ENCODE peak calls at places on chromosomes 12 and 14, in eight cellular contexts. S is esophagus muscularis mucosa, B is endothelial cell of umbilical vein, X is HL-60, Q is GM12891, T is HCT116, A is stomach, C is transverse colon. J is an unnamed sample.

GRCh38 chr12:106954462-106955376 is 988 bp upstream of the TMEM263 start:
- DNase-seq in C (peak; percentile 24), Q (no peak), T (no peak), A (no peak), X (no peak), S (no peak), B (peak; percentile 66), J (no peak)

GRCh38 chr14:45252356-45253069 is 489 bp downstream of the MIS18BP1 start:
- DNase-seq in S (no peak), B (peak; percentile 42), C (no peak), Q (no peak), T (no peak), A (no peak), X (peak; percentile 32), J (no peak)

GRCh38 chr12:74646831-74647230 is 109.2 kb downstream of the ATXN7L3B start:
- DNase-seq in X (no peak), S (no peak), T (peak; percentile 37), A (no peak), C (no peak), Q (no peak), B (no peak), J (no peak)

GRCh38 chr12:575948-576612 is 87.2 kb downstream of the NINJ2 start:
- DNase-seq in A (peak; percentile 82), Q (peak; percentile 96), B (peak; percentile 56), T (peak; percentile 41), S (no peak), C (peak; percentile 84), X (peak; percentile 73), J (no peak)

GRCh38 chr12:1907652-1908611 is 10.5 kb downstream of the CACNA2D4 start:
- DNase-seq in T (no peak), A (peak; percentile 26), Q (no peak), X (no peak), B (peak; percentile 6), S (peak; percentile 78), C (peak; percentile 49), J (no peak)

GRCh38 chr12:70756118-70756517 is 118.9 kb upstream of the PTPRB start:
- DNase-seq in T (no peak), Q (no peak), X (no peak), C (no peak), S (no peak), A (no peak), B (peak; percentile 10), J (no peak)

GRCh38 chr14:55052259-55052930 is 948 bp downstream of the MAPK1IP1L start:
- DNase-seq in Q (no peak), A (no peak), X (no peak), C (no peak), T (no peak), S (no peak), B (no peak), J (no peak)

GRCh38 chr12:1809606-1810140 is 10.7 kb upstream of the LRTM2 start:
- DNase-seq in C (no peak), T (no peak), Q (no peak), X (no peak), A (no peak), S (no peak), B (no peak), J (no peak)

GRCh38 chr14:95227279-95227860 is 70.0 kb upstream of the DICER1 start:
- DNase-seq in B (peak; percentile 69), C (no peak), Q (no peak), S (no peak), X (no peak), A (peak; percentile 57), T (no peak), J (no peak)

GRCh38 chr12:119114294-119114693 is 64.4 kb upstream of the HSPB8 start:
- DNase-seq in S (no peak), Q (no peak), C (no peak), A (no peak), B (no peak), X (no peak), T (no peak), J (no peak)

GRCh38 chr12:8697120-8697475 is 693 bp upstream of the RIMKLB start:
- DNase-seq in Q (no peak), A (no peak), C (no peak), B (peak; percentile 62), T (no peak), X (no peak), S (no peak), J (no peak)

GRCh38 chr12:54993181-54993835 is 8.7 kb upstream of the TESPA1 start:
- DNase-seq in T (peak; percentile 74), C (peak; percentile 36), S (peak; percentile 82), A (peak; percentile 42), Q (no peak), B (peak; percentile 72), X (peak; percentile 44), J (no peak)

GRCh38 chr14:30482270-30482669 is 76.7 kb upstream of the G2E3 start:
- DNase-seq in C (no peak), A (no peak), B (no peak), S (no peak), T (no peak), X (no peak), Q (no peak), J (no peak)

GRCh38 chr12:70227911-70228310 is 15.3 kb upstream of the CNOT2 start:
- DNase-seq in X (no peak), S (no peak), C (no peak), B (no peak), Q (no peak), T (no peak), A (no peak), J (no peak)

GRCh38 chr14:74881425-74882102 is at the start of gene DLST:
- DNase-seq in S (peak; percentile 95), X (peak; percentile 70), A (peak; percentile 87), Q (peak; percentile 91), B (peak; percentile 87), C (peak; percentile 91), T (peak; percentile 71), J (no peak)
- TF ChIP-seq POLR2AphosphoS5 in S (peak; percentile 93), X (peak; percentile 61), A (peak; percentile 96), Q (peak; percentile 92), B (peak; percentile 98), C (peak; percentile 94), T (peak; percentile 96), J (peak; percentile 93)

DNA sequence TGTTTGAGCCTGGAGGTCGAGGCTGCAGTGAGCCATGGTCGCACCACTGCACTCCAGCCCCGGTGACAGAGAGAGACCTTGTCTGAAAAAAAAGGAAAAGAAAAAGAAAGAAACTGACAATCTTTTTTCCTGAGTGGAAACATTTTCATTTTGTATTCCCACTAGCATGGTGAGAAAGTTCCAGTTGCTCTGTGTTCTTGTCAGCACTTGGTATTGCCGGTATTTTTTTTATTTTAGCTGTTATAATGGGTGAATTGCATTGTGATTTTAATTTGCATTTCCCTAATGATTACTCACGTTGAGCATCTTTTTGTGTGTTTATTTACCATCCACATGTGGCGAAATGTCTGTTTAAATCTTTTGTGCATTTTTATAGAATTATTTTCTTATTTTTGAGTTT is 25.6 kb downstream of the GLT8D2 start:
- DNase-seq in X (no peak), A (no peak), C (no peak), T (no peak), S (no peak), B (no peak), Q (no peak), J (no peak)
- TF ChIP-seq POLR2AphosphoS5 in X (no peak), A (no peak), C (no peak), T (no peak), S (no peak), B (no peak), Q (no peak), J (no peak)

GRCh38 chr12:110104188-110104969 is 19.8 kb upstream of the IFT81 start:
- DNase-seq in C (no peak), B (no peak), A (no peak), Q (no peak), S (no peak), T (no peak), X (no peak), J (no peak)
- TF ChIP-seq POLR2AphosphoS5 in C (peak; percentile 62), B (no peak), A (peak; percentile 70), Q (no peak), S (peak; percentile 35), T (no peak), X (no peak), J (peak; percentile 14)

DNA sequence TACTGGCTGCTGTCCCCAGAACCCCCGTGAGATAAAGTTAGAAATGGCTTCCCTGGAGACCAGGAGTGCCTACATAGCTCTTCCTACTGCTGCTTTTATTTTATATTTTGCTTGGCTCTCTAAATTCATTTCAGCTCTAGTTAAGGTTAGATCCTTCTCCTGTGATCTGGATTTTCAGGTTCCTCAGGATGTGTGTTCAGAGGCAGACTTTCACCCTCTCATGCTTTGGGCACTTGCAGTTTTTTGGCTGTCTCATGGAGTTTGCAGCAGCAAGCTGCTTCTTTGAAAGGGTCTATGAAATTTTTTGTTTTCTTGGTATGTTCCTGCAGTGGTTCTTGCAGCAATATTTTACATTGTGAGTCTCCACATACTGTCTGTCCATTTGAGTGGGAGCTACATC is 93.3 kb downstream of the ATP23 start:
- DNase-seq in T (no peak), Q (no peak), X (no peak), B (no peak), C (no peak), A (no peak), S (no peak), J (no peak)
- TF ChIP-seq POLR2AphosphoS5 in T (no peak), Q (no peak), X (no peak), B (no peak), C (no peak), A (no peak), S (no peak), J (no peak)

DNA sequence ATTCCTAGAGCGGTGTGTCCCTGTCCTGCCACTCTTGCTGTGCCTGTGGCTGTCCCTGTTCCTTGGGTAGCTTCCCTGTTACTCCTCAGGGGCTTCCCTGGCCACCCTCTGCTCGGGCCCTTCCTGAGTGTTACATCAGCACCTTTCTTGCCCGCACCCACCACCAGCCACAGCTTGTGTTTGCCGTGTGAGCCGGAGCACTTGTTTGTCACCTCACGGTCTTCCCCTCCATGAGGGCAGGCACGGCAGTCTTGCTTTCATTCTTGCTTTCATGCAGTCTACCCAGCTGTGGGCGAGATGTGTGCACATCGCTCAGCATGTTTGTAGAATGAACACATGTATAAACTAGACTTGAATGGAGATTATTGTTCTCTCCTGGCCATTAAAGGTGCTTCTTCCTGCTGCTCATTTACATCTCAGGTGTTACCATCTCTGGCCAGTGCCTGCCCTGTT is 42.0 kb downstream of the TRAF3 start:
- DNase-seq in S (no peak), C (peak; percentile 72), Q (no peak), A (peak; percentile 49), X (no peak), B (no peak), T (no peak), J (no peak)
- TF ChIP-seq POLR2AphosphoS5 in S (no peak), C (peak; percentile 34), Q (no peak), A (no peak), X (no peak), B (no peak), T (no peak), J (no peak)

DNA sequence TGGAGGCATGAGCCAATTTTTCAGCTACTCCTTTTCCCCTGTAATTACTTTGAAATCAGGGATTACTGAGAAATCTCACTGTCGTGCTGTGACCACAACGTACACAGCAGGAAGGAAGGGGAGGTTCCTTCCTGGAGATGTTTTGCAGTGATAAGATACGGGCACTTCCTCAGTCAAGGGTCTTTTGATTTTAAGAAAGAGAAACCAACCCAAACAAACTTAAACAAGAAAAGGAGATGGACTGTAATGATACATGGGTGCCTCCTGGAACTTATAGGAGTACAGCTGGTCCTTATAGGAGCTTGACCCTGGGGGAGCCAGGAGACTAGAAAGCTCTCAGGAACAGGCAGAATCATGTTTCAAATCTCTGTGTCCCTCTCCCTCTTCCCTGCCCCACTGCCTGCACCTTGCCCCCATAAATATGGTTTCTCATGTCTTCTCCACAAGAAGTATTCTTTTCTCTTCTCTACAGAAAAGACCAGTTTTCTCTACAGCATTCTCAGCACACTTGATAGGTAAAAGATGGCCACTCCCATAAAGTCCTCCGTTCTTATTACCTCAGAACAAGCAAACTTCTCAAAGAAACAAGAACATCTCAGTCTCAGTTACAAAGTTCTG is 281.1 kb upstream of the AMIGO2 start:
- DNase-seq in X (peak; percentile 44), Q (no peak), T (no peak), C (no peak), S (no peak), A (no peak), B (peak; percentile 87), J (no peak)
- TF ChIP-seq POLR2AphosphoS5 in X (peak; percentile 85), Q (no peak), T (no peak), C (no peak), S (no peak), A (no peak), B (peak; percentile 81), J (no peak)

J was measured in vagina.